ENCODE peak calls at places on chromosomes 4 and X, in four cellular contexts. W is anterior cingulate cortex, D is Panc1, K is DMS153. M is an unnamed sample.

GRCh38 chr4:81040175-81040659 is 9.7 kb downstream of the BMP3 start:
- DNase-seq in K (peak), D (no peak), W (no peak), M (no peak)

GRCh38 chrX:4043951-4044350 is 330.5 kb upstream of the PRKX start:
- DNase-seq in W (no peak), K (peak), D (no peak), M (no peak)

GRCh38 chr4:152564336-152564735 is 28.4 kb upstream of the FBXW7 start:
- DNase-seq in D (no peak), K (no peak), W (no peak), M (no peak)

GRCh38 chr4:185464184-185464583 is 7.3 kb downstream of the CCDC110 start:
- DNase-seq in W (no peak), K (no peak), D (no peak), M (no peak)

GRCh38 chrX:1397441-1397840 is 5.5 kb upstream of the SLC25A6 start:
- DNase-seq in W (no peak), K (no peak), D (no peak), M (no peak)

GRCh38 chrX:20585782-20586181 is 319.1 kb upstream of the RPS6KA3 start:
- DNase-seq in W (no peak), D (no peak), K (no peak), M (no peak)

GRCh38 chr4:127782275-127783025 is at the start of gene HSPA4L:
- DNase-seq in W (peak), D (peak), K (peak), M (peak)

GRCh38 chrX:51461053-51462050 is 35.0 kb downstream of the NUDT11 start:
- DNase-seq in K (no peak), D (peak), W (no peak), M (no peak)

GRCh38 chr4:48195853-48196252 is 61.8 kb upstream of the TXK start:
- DNase-seq in W (no peak), D (no peak), K (no peak), M (no peak)

GRCh38 chr4:25061602-25062001 is 30.9 kb upstream of the LGI2 start:
- DNase-seq in D (no peak), K (no peak), W (no peak), M (no peak)

GRCh38 chr4:112897548-112897947 is 151.9 kb upstream of the ANK2 start:
- DNase-seq in D (no peak), K (no peak), W (no peak), M (no peak)

GRCh38 chr4:138576684-138577083 is 334.5 kb upstream of the SLC7A11 start:
- DNase-seq in W (no peak), K (no peak), D (no peak), M (no peak)

GRCh38 chr4:26515936-26516335 is 25.7 kb upstream of the CCKAR start:
- DNase-seq in W (no peak), D (no peak), K (no peak), M (no peak)

GRCh38 chrX:16771483-16772398 is 14.5 kb upstream of the TXLNG start:
- DNase-seq in D (peak), W (no peak), K (no peak), M (no peak)

GRCh38 chr4:109921384-109921808 is 8.7 kb downstream of the EGF start:
- DNase-seq in K (no peak), W (no peak), D (no peak), M (no peak)

GRCh38 chr4:54146139-54146538 is 46.2 kb downstream of the GSX2 start:
- DNase-seq in D (no peak), W (no peak), K (no peak), M (no peak)

GRCh38 chr4:1345905-1346780 is 865 bp upstream of the UVSSA start:
- DNase-seq in K (no peak), D (no peak), W (peak), M (peak)

GRCh38 chr4:141642711-141643110 is 6.3 kb downstream of the IL15 start:
- DNase-seq in D (no peak), K (peak), W (no peak), M (no peak)

GRCh38 chr4:184461711-184462110 is 12.6 kb downstream of the IRF2 start:
- DNase-seq in D (no peak), K (no peak), W (no peak), M (no peak)

GRCh38 chr4:14221176-14221575 is 593.7 kb upstream of the BOD1L1 start:
- DNase-seq in W (no peak), K (no peak), D (no peak), M (no peak)

GRCh38 chr4:8915201-8916200 is 43.9 kb upstream of the HMX1 start:
- DNase-seq in K (no peak), D (no peak), W (no peak), M (peak)

GRCh38 chrX:23749576-23749975 is 6.5 kb upstream of the ACOT9 start:
- DNase-seq in K (no peak), W (no peak), D (no peak), M (no peak)

GRCh38 chr4:121358473-121358872 is 22.3 kb downstream of the QRFPR start:
- DNase-seq in K (no peak), W (no peak), D (no peak), M (no peak)

GRCh38 chrX:80576815-80577533 is 156.7 kb downstream of the TENT5D start:
- DNase-seq in K (no peak), D (no peak), W (no peak), M (no peak)

M was measured in GM12892.